ENCODE peak calls at places on chromosomes 7 and 10, in eight cellular contexts. S is activated naive CD4-positive, alpha-beta T cell treated with Interleukin-2 at 50 U/mL for 16 hours; L is ureter; H is NCI-H446; Q is fibroblast of pulmonary artery; I is right lobe of liver; O is OCI-M1; X is OCI-LY7. P is an unnamed sample.

GRCh38 chr7:31071316-31071715 is 19.2 kb downstream of the ADCYAP1R1 start:
- DNase-seq in Q (no peak), X (no peak), I (peak; percentile 4), L (no peak), O (no peak), S (no peak), H (no peak), P (no peak)

GRCh38 chr7:135856356-135857144 is 107.9 kb upstream of the FAM180A start:
- DNase-seq in I (no peak), S (no peak), L (no peak), H (no peak), Q (peak; percentile 57), X (no peak), O (peak; percentile 3), P (peak; percentile 3)

GRCh38 chr7:150971242-150972048 is 6.7 kb downstream of the KCNH2 start:
- DNase-seq in L (no peak), S (no peak), X (peak; percentile 37), H (no peak), I (no peak), O (no peak), Q (no peak), P (no peak)

GRCh38 chr7:51213618-51214017 is 103.0 kb downstream of the COBL start:
- DNase-seq in Q (no peak), I (no peak), S (no peak), H (no peak), O (no peak), X (no peak), L (no peak), P (no peak)

GRCh38 chr7:425794-426188 is 93.9 kb downstream of the PDGFA start:
- DNase-seq in O (no peak), X (no peak), Q (no peak), I (no peak), L (no peak), H (no peak), S (no peak), P (no peak)

GRCh38 chr7:107857541-107857912 is 33.5 kb upstream of the DLD start:
- DNase-seq in L (no peak), Q (peak; percentile 37), I (no peak), O (no peak), X (no peak), S (no peak), H (no peak), P (no peak)

GRCh38 chr10:115051216-115051615 is 41.9 kb upstream of the ATRNL1 start:
- DNase-seq in S (no peak), X (no peak), I (no peak), L (no peak), Q (no peak), O (no peak), H (no peak), P (no peak)

GRCh38 chr7:5677538-5678294 is 103.7 kb downstream of the RNF216 start:
- DNase-seq in H (peak; percentile 63), S (peak; percentile 46), X (peak; percentile 71), O (peak; percentile 70), L (peak; percentile 67), I (peak; percentile 53), Q (peak; percentile 83), P (peak; percentile 71)

GRCh38 chr7:99831595-99831994 is 3.8 kb downstream of the CYP3A43 start:
- DNase-seq in X (no peak), L (no peak), I (no peak), H (no peak), Q (no peak), O (peak; percentile 94), S (no peak), P (no peak)

GRCh38 chr10:122089343-122090015 is 100.5 kb downstream of the TACC2 start:
- DNase-seq in Q (no peak), I (no peak), H (no peak), L (peak; percentile 59), O (peak; percentile 25), X (no peak), S (no peak), P (peak; percentile 18)

GRCh38 chr7:151060416-151061234 is 1.2 kb downstream of the SLC4A2 start:
- DNase-seq in H (peak; percentile 17), O (peak; percentile 15), I (peak; percentile 54), L (no peak), S (peak; percentile 24), X (peak; percentile 26), Q (peak; percentile 64), P (no peak)

GRCh38 chr10:96488161-96488935 is 25.4 kb downstream of the TLL2 start:
- DNase-seq in L (no peak), O (no peak), I (no peak), S (no peak), X (no peak), H (no peak), Q (no peak), P (no peak)

GRCh38 chr10:70430489-70431445 is 10.7 kb downstream of the NODAL start:
- DNase-seq in I (peak; percentile 49), Q (peak; percentile 85), X (no peak), O (no peak), L (peak; percentile 77), S (no peak), H (no peak), P (peak; percentile 24)

GRCh38 chr10:106384541-106384940 is 780.0 kb downstream of the SORCS1 start:
- DNase-seq in O (no peak), H (no peak), L (no peak), S (no peak), Q (peak; percentile 70), X (no peak), I (no peak), P (no peak)

GRCh38 chr7:138449580-138449979 is 10.5 kb upstream of the TRIM24 start:
- DNase-seq in O (no peak), Q (no peak), X (peak; percentile 40), L (no peak), S (peak; percentile 44), I (no peak), H (no peak), P (no peak)

P was measured in MV-4-11.